ENCODE peak calls at places on chromosomes 13 and 19, in seven cellular contexts. One of them, this sample, is unnamed.

GRCh38 chr13:96984061-96984508 is 10.2 kb downstream of the OXGR1 start:
- DNase-seq in IMR-90: no peak
- DNase-seq in H1: no peak
- DNase-seq in GM12878: peak; percentile 9
- DNase-seq in K562: peak; percentile 8
- DNase-seq in SK-N-SH: peak; percentile 57
- DNase-seq in HepG2: no peak
- DNase-seq in this sample: no peak

GRCh38 chr19:7124782-7125181 is 55.3 kb downstream of the ZNF557 start:
- DNase-seq in H1: no peak
- DNase-seq in GM12878: no peak
- DNase-seq in K562: no peak
- DNase-seq in SK-N-SH: no peak
- DNase-seq in IMR-90: no peak
- DNase-seq in HepG2: no peak
- DNase-seq in this sample: no peak

GRCh38 chr13:73717632-73718031 is 416.6 kb downstream of the KLF12 start:
- DNase-seq in IMR-90: peak; percentile 69
- DNase-seq in GM12878: no peak
- DNase-seq in SK-N-SH: peak; percentile 16
- DNase-seq in HepG2: no peak
- DNase-seq in K562: no peak
- DNase-seq in H1: no peak
- DNase-seq in this sample: no peak

GRCh38 chr19:12715102-12715501 is 8.6 kb downstream of the TNPO2 start:
- DNase-seq in SK-N-SH: no peak
- DNase-seq in GM12878: no peak
- DNase-seq in H1: no peak
- DNase-seq in K562: no peak
- DNase-seq in IMR-90: no peak
- DNase-seq in HepG2: no peak
- DNase-seq in this sample: no peak

GRCh38 chr19:2425622-2426581 is 1.5 kb downstream of the TIMM13 start:
- DNase-seq in SK-N-SH: no peak
- DNase-seq in IMR-90: no peak
- DNase-seq in HepG2: no peak
- DNase-seq in H1: no peak
- DNase-seq in K562: no peak
- DNase-seq in GM12878: no peak
- DNase-seq in this sample: no peak

GRCh38 chr13:44648392-44649117 is 72.4 kb upstream of the TSC22D1 start:
- DNase-seq in SK-N-SH: peak; percentile 29
- DNase-seq in GM12878: no peak
- DNase-seq in IMR-90: no peak
- DNase-seq in H1: no peak
- DNase-seq in HepG2: peak; percentile 45
- DNase-seq in K562: no peak
- DNase-seq in this sample: peak; percentile 6

GRCh38 chr13:71149498-71150363 is 717.3 kb downstream of the DACH1 start:
- DNase-seq in K562: no peak
- DNase-seq in H1: no peak
- DNase-seq in IMR-90: no peak
- DNase-seq in GM12878: no peak
- DNase-seq in SK-N-SH: no peak
- DNase-seq in HepG2: no peak
- DNase-seq in this sample: no peak

GRCh38 chr13:30971575-30971974 is 39.1 kb downstream of the TEX26 start:
- DNase-seq in GM12878: no peak
- DNase-seq in SK-N-SH: no peak
- DNase-seq in K562: no peak
- DNase-seq in HepG2: no peak
- DNase-seq in H1: no peak
- DNase-seq in IMR-90: peak; percentile 63
- DNase-seq in this sample: no peak

GRCh38 chr13:100610399-100611347 is 22.1 kb upstream of the GGACT start:
- DNase-seq in GM12878: peak; percentile 12
- DNase-seq in HepG2: no peak
- DNase-seq in K562: no peak
- DNase-seq in IMR-90: no peak
- DNase-seq in H1: no peak
- DNase-seq in SK-N-SH: no peak
- DNase-seq in this sample: no peak

GRCh38 chr19:13214036-13214730 is 64.0 kb downstream of the IER2 start:
- DNase-seq in IMR-90: no peak
- DNase-seq in HepG2: no peak
- DNase-seq in H1: no peak
- DNase-seq in GM12878: no peak
- DNase-seq in K562: no peak
- DNase-seq in SK-N-SH: no peak
- DNase-seq in this sample: no peak

GRCh38 chr19:15532779-15533521 is 24.6 kb downstream of the CYP4F22 start:
- DNase-seq in HepG2: no peak
- DNase-seq in IMR-90: no peak
- DNase-seq in H1: no peak
- DNase-seq in SK-N-SH: no peak
- DNase-seq in K562: no peak
- DNase-seq in GM12878: peak; percentile 25
- DNase-seq in this sample: no peak

GRCh38 chr19:5193192-5193591 is 147.4 kb downstream of the PTPRS start:
- DNase-seq in H1: peak; percentile 54
- DNase-seq in IMR-90: no peak
- DNase-seq in HepG2: no peak
- DNase-seq in K562: no peak
- DNase-seq in GM12878: no peak
- DNase-seq in SK-N-SH: no peak
- DNase-seq in this sample: no peak

GRCh38 chr13:26946675-26947342 is 186.2 kb upstream of the GPR12 start:
- DNase-seq in SK-N-SH: peak; percentile 48
- DNase-seq in GM12878: peak; percentile 16
- DNase-seq in IMR-90: peak; percentile 73
- DNase-seq in HepG2: peak; percentile 64
- DNase-seq in H1: no peak
- DNase-seq in K562: peak; percentile 66
- DNase-seq in this sample: peak; percentile 50

GRCh38 chr19:39996218-39996810 is 546 bp upstream of the ZNF546 start:
- DNase-seq in HepG2: peak; percentile 27
- DNase-seq in SK-N-SH: peak; percentile 62
- DNase-seq in IMR-90: peak; percentile 70
- DNase-seq in H1: no peak
- DNase-seq in K562: peak; percentile 50
- DNase-seq in GM12878: peak; percentile 17
- DNase-seq in this sample: peak; percentile 82

GRCh38 chr19:5445667-5446066 is 9.6 kb upstream of the ZNRF4 start:
- DNase-seq in K562: peak; percentile 17
- DNase-seq in HepG2: no peak
- DNase-seq in SK-N-SH: no peak
- DNase-seq in GM12878: no peak
- DNase-seq in IMR-90: no peak
- DNase-seq in H1: no peak
- DNase-seq in this sample: peak; percentile 49

GRCh38 chr13:25111557-25111956 is 15.6 kb downstream of the PABPC3 start:
- DNase-seq in GM12878: no peak
- DNase-seq in SK-N-SH: no peak
- DNase-seq in H1: no peak
- DNase-seq in K562: no peak
- DNase-seq in IMR-90: peak; percentile 7
- DNase-seq in HepG2: no peak
- DNase-seq in this sample: no peak

GRCh38 chr19:56838930-56839664 is 1.4 kb downstream of the PEG3 start:
- DNase-seq in GM12878: no peak
- DNase-seq in IMR-90: no peak
- DNase-seq in HepG2: peak; percentile 97
- DNase-seq in SK-N-SH: peak; percentile 69
- DNase-seq in H1: no peak
- DNase-seq in K562: no peak
- DNase-seq in this sample: no peak

GRCh38 chr13:98977568-98978270 is at the start of gene DOCK9:
- DNase-seq in H1: no peak
- DNase-seq in K562: no peak
- DNase-seq in HepG2: no peak
- DNase-seq in IMR-90: peak; percentile 65
- DNase-seq in GM12878: no peak
- DNase-seq in SK-N-SH: no peak
- DNase-seq in this sample: no peak

DNA sequence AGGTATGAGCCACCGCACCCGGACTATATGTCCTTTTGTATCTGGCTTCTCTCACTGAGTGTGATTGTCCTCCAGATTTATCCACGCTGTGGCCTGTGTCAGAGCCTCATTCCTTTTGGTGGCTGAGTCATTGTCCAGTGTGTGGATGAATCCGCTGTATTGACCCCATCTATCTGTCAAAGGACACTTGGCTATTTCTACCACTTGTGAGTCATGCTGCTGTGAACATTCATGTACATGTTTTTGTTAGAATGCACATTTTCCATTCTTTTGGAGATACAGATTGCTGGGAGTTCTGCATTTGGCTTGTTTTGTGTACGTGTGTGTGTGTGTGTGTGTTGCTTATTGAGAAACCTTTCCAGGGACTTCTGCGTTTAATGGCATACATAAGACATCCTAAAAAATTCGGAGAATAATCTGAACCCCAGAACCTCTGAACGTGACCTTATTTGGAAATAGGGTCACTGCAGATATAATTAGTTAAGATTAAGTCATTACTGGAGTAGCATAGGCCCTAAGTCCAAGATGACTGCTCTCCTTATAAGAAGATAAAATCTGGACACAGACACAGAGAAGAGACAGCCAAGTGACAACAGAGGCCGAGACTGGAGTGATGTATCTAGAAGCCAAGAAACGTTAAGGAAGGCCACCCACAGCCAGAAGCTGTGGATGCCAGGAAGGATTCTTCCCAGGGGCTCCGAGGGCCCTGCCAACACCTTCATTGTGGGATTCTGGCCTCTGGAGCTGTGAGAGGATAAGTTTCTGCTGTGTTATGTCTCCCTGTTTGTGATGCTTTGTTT is 4.9 kb upstream of the GIPC3 start:
- DNase-seq in IMR-90: peak; percentile 98
- DNase-seq in K562: peak; percentile 80
- DNase-seq in HepG2: peak; percentile 56
- DNase-seq in SK-N-SH: no peak
- DNase-seq in H1: no peak
- DNase-seq in GM12878: no peak
- DNase-seq in this sample: no peak
- TF ChIP-seq RFX5 in IMR-90: no peak
- TF ChIP-seq RFX5 in K562: no peak
- TF ChIP-seq RFX5 in HepG2: no peak
- TF ChIP-seq RFX5 in SK-N-SH: no peak
- TF ChIP-seq RFX5 in H1: no peak
- TF ChIP-seq RFX5 in GM12878: no peak
- TF ChIP-seq RFX5 in this sample: no peak

DNA sequence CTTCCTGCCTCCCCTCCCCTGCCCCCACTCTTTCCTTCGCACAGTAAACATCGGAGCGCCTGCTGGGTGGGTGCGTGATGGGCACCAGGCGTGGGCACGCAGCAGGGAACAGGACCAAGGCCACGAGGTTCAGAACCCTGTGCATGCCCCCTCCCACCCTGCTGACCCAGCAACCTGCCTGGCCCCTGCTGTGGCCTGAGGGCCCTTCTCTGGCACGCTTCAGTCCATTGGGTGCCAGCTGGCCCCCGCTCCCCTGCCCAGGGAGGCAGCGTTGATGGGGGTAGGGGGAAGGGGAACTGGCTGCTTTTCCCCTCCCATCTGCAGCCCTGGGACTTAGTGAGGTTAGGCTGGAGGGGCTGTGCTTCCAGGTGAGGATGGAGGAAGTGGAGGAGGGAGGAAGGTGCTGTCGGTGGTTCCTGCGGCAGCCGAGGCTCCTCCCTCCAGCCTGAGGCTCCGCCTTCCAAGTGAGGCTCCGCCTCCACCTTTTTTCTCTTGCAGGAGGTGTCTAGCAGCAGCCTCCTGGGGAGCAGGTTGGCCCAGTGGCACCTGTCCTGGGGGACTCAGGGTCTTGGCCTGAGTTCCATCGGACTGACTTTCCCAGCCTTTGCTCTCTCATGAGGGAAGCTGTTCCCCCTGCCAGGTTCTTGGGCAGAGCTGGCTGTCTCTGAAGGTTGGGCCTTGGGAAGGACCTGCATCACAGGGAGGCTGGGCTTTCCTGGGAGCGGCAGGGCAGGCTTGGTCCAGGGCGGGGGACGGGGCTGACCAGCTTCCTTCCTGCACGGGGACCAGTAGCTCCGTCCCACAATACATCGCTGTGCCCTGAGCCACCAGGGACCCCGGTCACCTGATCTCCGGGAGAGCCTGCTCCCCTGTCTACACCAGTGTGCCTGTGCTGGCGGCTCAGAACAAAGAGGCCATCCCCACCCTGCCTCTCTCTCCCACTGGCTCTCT is 7.3 kb downstream of the PIAS4 start:
- DNase-seq in IMR-90: no peak
- DNase-seq in K562: peak; percentile 46
- DNase-seq in SK-N-SH: peak; percentile 70
- DNase-seq in HepG2: no peak
- DNase-seq in GM12878: no peak
- DNase-seq in H1: no peak
- DNase-seq in this sample: no peak
- TF ChIP-seq RFX5 in IMR-90: no peak
- TF ChIP-seq RFX5 in K562: no peak
- TF ChIP-seq RFX5 in SK-N-SH: no peak
- TF ChIP-seq RFX5 in HepG2: no peak
- TF ChIP-seq RFX5 in GM12878: no peak
- TF ChIP-seq RFX5 in H1: no peak
- TF ChIP-seq RFX5 in this sample: no peak

GRCh38 chr19:55467236-55468053 is 2.9 kb upstream of the C19orf85 start:
- DNase-seq in HepG2: peak; percentile 69
- DNase-seq in IMR-90: peak; percentile 65
- DNase-seq in K562: peak; percentile 85
- DNase-seq in H1: no peak
- DNase-seq in SK-N-SH: peak; percentile 90
- DNase-seq in GM12878: no peak
- DNase-seq in this sample: peak; percentile 73
- TF ChIP-seq RFX5 in HepG2: no peak
- TF ChIP-seq RFX5 in IMR-90: peak; percentile 50
- TF ChIP-seq RFX5 in K562: no peak
- TF ChIP-seq RFX5 in H1: no peak
- TF ChIP-seq RFX5 in SK-N-SH: peak; percentile 76
- TF ChIP-seq RFX5 in GM12878: no peak
- TF ChIP-seq RFX5 in this sample: peak; percentile 66

GRCh38 chr19:41325947-41326706 is 16.2 kb downstream of the CCDC97 start:
- DNase-seq in H1: no peak
- DNase-seq in GM12878: no peak
- DNase-seq in K562: peak; percentile 33
- DNase-seq in IMR-90: peak; percentile 80
- DNase-seq in SK-N-SH: peak; percentile 81
- DNase-seq in HepG2: peak; percentile 56
- DNase-seq in this sample: no peak

GRCh38 chr19:41327076-41327475 is 17.1 kb downstream of the CCDC97 start:
- DNase-seq in K562: no peak
- DNase-seq in IMR-90: no peak
- DNase-seq in GM12878: no peak
- DNase-seq in H1: no peak
- DNase-seq in SK-N-SH: no peak
- DNase-seq in HepG2: no peak
- DNase-seq in this sample: no peak

GRCh38 chr19:41328157-41328817 is 18.3 kb downstream of the CCDC97 start:
- DNase-seq in K562: peak; percentile 21
- DNase-seq in HepG2: no peak
- DNase-seq in GM12878: no peak
- DNase-seq in IMR-90: peak; percentile 71
- DNase-seq in SK-N-SH: no peak
- DNase-seq in H1: no peak
- DNase-seq in this sample: peak; percentile 56

GRCh38 chr19:41328818-41329220 is 18.8 kb downstream of the CCDC97 start:
- DNase-seq in HepG2: no peak
- DNase-seq in H1: no peak
- DNase-seq in SK-N-SH: no peak
- DNase-seq in IMR-90: no peak
- DNase-seq in K562: no peak
- DNase-seq in GM12878: no peak
- DNase-seq in this sample: no peak

GRCh38 chr19:41327499-41328156 is 17.7 kb downstream of the CCDC97 start:
- DNase-seq in H1: no peak
- DNase-seq in K562: peak; percentile 30
- DNase-seq in IMR-90: peak; percentile 49
- DNase-seq in SK-N-SH: peak; percentile 44
- DNase-seq in GM12878: no peak
- DNase-seq in HepG2: no peak
- DNase-seq in this sample: peak; percentile 71
- TF ChIP-seq RFX5 in H1: no peak
- TF ChIP-seq RFX5 in K562: no peak
- TF ChIP-seq RFX5 in IMR-90: no peak
- TF ChIP-seq RFX5 in SK-N-SH: no peak
- TF ChIP-seq RFX5 in GM12878: no peak
- TF ChIP-seq RFX5 in HepG2: no peak
- TF ChIP-seq RFX5 in this sample: no peak

This sample was measured in A549.